ENCODE peak calls at places on chromosomes 4 and X, in five cellular contexts. H is foreskin keratinocyte, O is MG63, I is GM23248, E is vagina. N is an unnamed sample.

GRCh38 chr4:124686279-124686678 is 26.3 kb downstream of the ANKRD50 start:
- DNase-seq in H (no peak), O (no peak), I (no peak), E (no peak), N (no peak)

GRCh38 chrX:42219231-42219630 is 295.9 kb upstream of the CASK start:
- DNase-seq in H (no peak), O (no peak), I (no peak), E (no peak), N (no peak)

GRCh38 chr4:155529197-155529596 is 137.5 kb upstream of the GUCY1A1 start:
- DNase-seq in H (no peak), O (no peak), I (peak), E (no peak), N (no peak)

GRCh38 chr4:101258782-101259353 is 88.5 kb downstream of the PPP3CA start:
- DNase-seq in H (no peak), O (no peak), I (no peak), E (no peak), N (no peak)

GRCh38 chr4:95190751-95191436 is 357.9 kb downstream of the UNC5C start:
- DNase-seq in H (no peak), O (no peak), I (no peak), E (no peak), N (peak)

GRCh38 chrX:1380672-1381233 is 11.2 kb downstream of the SLC25A6 start:
- DNase-seq in H (no peak), O (no peak), I (peak), E (no peak), N (no peak)

GRCh38 chrX:123330229-123330942 is 146.3 kb downstream of the GRIA3 start:
- DNase-seq in H (no peak), O (no peak), I (peak), E (no peak), N (no peak)

GRCh38 chr4:72857787-72858186 is 211.7 kb downstream of the COX18 start:
- DNase-seq in H (no peak), O (no peak), I (peak), E (no peak), N (no peak)

GRCh38 chrX:153778151-153778551 is 2.7 kb upstream of the SRPK3 start:
- DNase-seq in H (no peak), O (no peak), I (no peak), E (no peak), N (no peak)

GRCh38 chrX:12975670-12975965 is 708 bp downstream of the TMSB4X start:
- DNase-seq in H (no peak), O (peak), I (no peak), E (no peak), N (no peak)

GRCh38 chrX:134868766-134869495 is 121.9 kb upstream of the SMIM10 start:
- DNase-seq in H (peak), O (peak), I (peak), E (no peak), N (no peak)

GRCh38 chr4:150090836-150091235 is 12.6 kb downstream of the DCLK2 start:
- DNase-seq in H (no peak), O (peak), I (no peak), E (no peak), N (no peak)

GRCh38 chr4:6727081-6727942 is 11.3 kb downstream of the BLOC1S4 start:
- DNase-seq in H (no peak), O (no peak), I (peak), E (no peak), N (peak)

GRCh38 chr4:172596206-172596605 is 572.4 kb upstream of the GALNT7 start:
- DNase-seq in H (no peak), O (no peak), I (no peak), E (no peak), N (no peak)

GRCh38 chrX:24466025-24466424 is 939 bp downstream of the PDK3 start:
- DNase-seq in H (no peak), O (no peak), I (no peak), E (no peak), N (peak)